ENCODE peak calls at places on chromosome 5, in five cellular contexts. One of them, this sample, is unnamed.

GRCh38 chr5:173468821-173469251 is 140.6 kb upstream of the STC2 start:
- DNase-seq in sigmoid colon: no peak
- DNase-seq in WTC11: no peak
- DNase-seq in GM12865: no peak
- DNase-seq in uterus: no peak
- DNase-seq in this sample: no peak

GRCh38 chr5:174572591-174572990 is 151.8 kb upstream of the MSX2 start:
- DNase-seq in sigmoid colon: no peak
- DNase-seq in WTC11: no peak
- DNase-seq in GM12865: no peak
- DNase-seq in uterus: no peak
- DNase-seq in this sample: no peak

GRCh38 chr5:115267617-115268016 is 4.9 kb upstream of the PGGT1B start:
- DNase-seq in sigmoid colon: no peak
- DNase-seq in WTC11: no peak
- DNase-seq in uterus: no peak
- DNase-seq in GM12865: no peak
- DNase-seq in this sample: no peak

GRCh38 chr5:101838329-101838964 is 457.6 kb downstream of the SLCO4C1 start:
- DNase-seq in WTC11: no peak
- DNase-seq in uterus: no peak
- DNase-seq in GM12865: no peak
- DNase-seq in sigmoid colon: no peak
- DNase-seq in this sample: no peak

GRCh38 chr5:34598177-34598794 is 57.8 kb upstream of the RAI14 start:
- DNase-seq in WTC11: no peak
- DNase-seq in GM12865: no peak
- DNase-seq in uterus: peak
- DNase-seq in sigmoid colon: no peak
- DNase-seq in this sample: no peak

GRCh38 chr5:151384106-151384505 is 36.7 kb upstream of the SLC36A2 start:
- DNase-seq in uterus: no peak
- DNase-seq in WTC11: no peak
- DNase-seq in sigmoid colon: no peak
- DNase-seq in GM12865: no peak
- DNase-seq in this sample: no peak

GRCh38 chr5:95626701-95627100 is 6.8 kb downstream of the GPR150 start:
- DNase-seq in GM12865: no peak
- DNase-seq in WTC11: no peak
- DNase-seq in sigmoid colon: no peak
- DNase-seq in uterus: no peak
- DNase-seq in this sample: no peak

GRCh38 chr5:128538249-128539037 is 398 bp upstream of the FBN2 start:
- DNase-seq in sigmoid colon: peak
- DNase-seq in uterus: peak
- DNase-seq in GM12865: no peak
- DNase-seq in WTC11: peak
- DNase-seq in this sample: no peak

GRCh38 chr5:68194405-68194804 is 21.2 kb upstream of the PIK3R1 start:
- DNase-seq in GM12865: no peak
- DNase-seq in WTC11: no peak
- DNase-seq in sigmoid colon: no peak
- DNase-seq in uterus: no peak
- DNase-seq in this sample: no peak

GRCh38 chr5:144485540-144485939 is 314.9 kb downstream of the KCTD16 start:
- DNase-seq in sigmoid colon: no peak
- DNase-seq in WTC11: no peak
- DNase-seq in uterus: no peak
- DNase-seq in GM12865: no peak
- DNase-seq in this sample: no peak

GRCh38 chr5:116075117-116075910 is 9.5 kb upstream of the COMMD10 start:
- DNase-seq in GM12865: no peak
- DNase-seq in uterus: no peak
- DNase-seq in sigmoid colon: no peak
- DNase-seq in WTC11: no peak
- DNase-seq in this sample: no peak

GRCh38 chr5:115440782-115441451 is 103.7 kb downstream of the FEM1C start:
- DNase-seq in uterus: no peak
- DNase-seq in GM12865: no peak
- DNase-seq in sigmoid colon: no peak
- DNase-seq in WTC11: no peak
- DNase-seq in this sample: no peak

GRCh38 chr5:157108961-157109360 is at the start of gene HAVCR2:
- DNase-seq in uterus: no peak
- DNase-seq in GM12865: peak
- DNase-seq in WTC11: no peak
- DNase-seq in sigmoid colon: no peak
- DNase-seq in this sample: no peak

GRCh38 chr5:16554110-16554509 is 62.7 kb downstream of the RETREG1 start:
- DNase-seq in uterus: no peak
- DNase-seq in WTC11: no peak
- DNase-seq in sigmoid colon: no peak
- DNase-seq in GM12865: no peak
- DNase-seq in this sample: no peak
- TF ChIP-seq CTCF in uterus: no peak
- TF ChIP-seq CTCF in WTC11: no peak
- TF ChIP-seq CTCF in sigmoid colon: no peak
- TF ChIP-seq CTCF in GM12865: no peak
- TF ChIP-seq CTCF in this sample: no peak

GRCh38 chr5:39951070-39951469 is 526.3 kb upstream of the DAB2 start:
- DNase-seq in uterus: no peak
- DNase-seq in GM12865: no peak
- DNase-seq in sigmoid colon: no peak
- DNase-seq in WTC11: no peak
- DNase-seq in this sample: no peak

GRCh38 chr5:39947657-39948056 is 522.9 kb upstream of the DAB2 start:
- DNase-seq in uterus: no peak
- DNase-seq in GM12865: no peak
- DNase-seq in WTC11: no peak
- DNase-seq in sigmoid colon: no peak
- DNase-seq in this sample: no peak

GRCh38 chr5:39943811-39944210 is 519.0 kb upstream of the DAB2 start:
- DNase-seq in WTC11: no peak
- DNase-seq in sigmoid colon: no peak
- DNase-seq in GM12865: no peak
- DNase-seq in uterus: no peak
- DNase-seq in this sample: no peak

GRCh38 chr5:39948867-39949468 is 524.2 kb upstream of the DAB2 start:
- DNase-seq in WTC11: peak
- DNase-seq in GM12865: peak
- DNase-seq in uterus: no peak
- DNase-seq in sigmoid colon: peak
- DNase-seq in this sample: peak
- TF ChIP-seq CTCF in WTC11: peak
- TF ChIP-seq CTCF in GM12865: peak
- TF ChIP-seq CTCF in uterus: peak
- TF ChIP-seq CTCF in sigmoid colon: peak
- TF ChIP-seq CTCF in this sample: no peak

DNA sequence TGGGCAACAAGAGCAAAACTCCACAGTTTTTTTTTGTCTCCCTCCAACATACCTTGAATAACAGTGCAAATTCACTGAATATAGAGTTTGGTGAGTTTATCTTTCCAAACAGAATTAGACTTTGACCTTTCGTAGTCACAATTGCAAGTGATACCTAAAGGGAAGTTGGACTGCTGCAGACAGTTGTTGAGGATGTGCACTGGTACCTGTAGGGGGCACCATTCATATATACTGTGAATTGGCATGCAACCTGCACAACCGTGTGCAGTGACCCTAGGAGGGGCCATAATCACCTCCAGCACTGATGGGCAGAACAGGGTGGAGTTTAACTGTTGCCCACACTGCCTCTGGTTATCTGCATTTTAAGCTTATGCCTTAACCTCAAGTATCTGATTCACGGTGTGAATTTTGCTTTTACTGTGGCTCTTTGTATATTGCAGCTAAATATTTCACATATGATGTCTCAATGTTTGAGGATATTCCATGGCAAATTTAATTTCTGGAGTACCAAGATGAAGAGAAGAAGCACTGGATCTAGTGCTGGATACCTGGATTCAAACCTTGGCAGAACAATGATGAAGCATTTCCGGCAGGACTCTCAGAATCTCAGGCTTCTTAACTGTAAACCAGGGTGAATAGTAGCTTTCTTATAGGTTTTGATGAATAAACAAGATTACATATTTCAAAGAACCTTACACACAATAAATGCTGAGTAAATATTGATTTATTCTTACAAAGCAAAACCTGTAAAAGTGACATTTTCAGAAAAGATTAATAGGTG is 144.4 kb downstream of the ACTBL2 start:
- DNase-seq in GM12865: peak
- DNase-seq in uterus: no peak
- DNase-seq in WTC11: peak
- DNase-seq in sigmoid colon: no peak
- DNase-seq in this sample: no peak
- TF ChIP-seq CTCF in GM12865: peak
- TF ChIP-seq CTCF in uterus: no peak
- TF ChIP-seq CTCF in WTC11: peak
- TF ChIP-seq CTCF in sigmoid colon: no peak
- TF ChIP-seq CTCF in this sample: no peak

DNA sequence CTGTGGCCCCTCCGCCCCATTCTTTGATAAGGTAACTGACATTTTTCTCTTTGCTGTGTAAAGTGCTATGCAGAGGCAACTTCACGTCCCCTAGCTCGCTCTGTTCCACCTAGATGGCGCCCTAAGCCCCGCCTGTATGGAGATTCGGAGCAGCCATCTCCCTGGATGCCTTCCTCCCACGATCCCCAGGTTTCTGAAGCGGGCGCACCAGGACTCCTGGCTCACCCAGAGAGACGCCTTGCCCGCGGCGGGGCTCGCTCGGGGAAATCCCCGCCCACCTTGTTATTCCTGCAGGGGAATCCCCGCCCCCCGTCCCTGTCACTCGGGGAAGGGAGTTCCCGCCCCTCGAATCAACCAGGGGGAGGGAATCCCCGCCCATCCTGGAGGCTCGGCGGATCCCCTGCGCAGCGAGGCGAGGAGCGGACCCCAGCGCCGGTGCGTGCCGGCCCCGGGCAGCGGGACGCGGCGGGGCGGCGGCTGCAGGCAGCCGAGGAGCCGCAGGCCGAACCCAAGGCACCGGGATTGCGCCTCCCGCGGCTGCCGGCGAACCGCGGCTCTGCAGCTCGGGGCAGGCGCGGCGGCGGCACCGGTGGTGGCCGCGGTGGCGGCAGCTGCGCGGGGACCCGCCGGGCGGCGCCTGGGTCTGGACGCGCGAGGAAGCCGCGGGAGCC is at the start of gene PDZD2:
- DNase-seq in uterus: peak
- DNase-seq in GM12865: peak
- DNase-seq in sigmoid colon: peak
- DNase-seq in WTC11: peak
- DNase-seq in this sample: peak
- TF ChIP-seq CTCF in uterus: peak
- TF ChIP-seq CTCF in GM12865: peak
- TF ChIP-seq CTCF in sigmoid colon: no peak
- TF ChIP-seq CTCF in WTC11: no peak
- TF ChIP-seq CTCF in this sample: no peak

DNA sequence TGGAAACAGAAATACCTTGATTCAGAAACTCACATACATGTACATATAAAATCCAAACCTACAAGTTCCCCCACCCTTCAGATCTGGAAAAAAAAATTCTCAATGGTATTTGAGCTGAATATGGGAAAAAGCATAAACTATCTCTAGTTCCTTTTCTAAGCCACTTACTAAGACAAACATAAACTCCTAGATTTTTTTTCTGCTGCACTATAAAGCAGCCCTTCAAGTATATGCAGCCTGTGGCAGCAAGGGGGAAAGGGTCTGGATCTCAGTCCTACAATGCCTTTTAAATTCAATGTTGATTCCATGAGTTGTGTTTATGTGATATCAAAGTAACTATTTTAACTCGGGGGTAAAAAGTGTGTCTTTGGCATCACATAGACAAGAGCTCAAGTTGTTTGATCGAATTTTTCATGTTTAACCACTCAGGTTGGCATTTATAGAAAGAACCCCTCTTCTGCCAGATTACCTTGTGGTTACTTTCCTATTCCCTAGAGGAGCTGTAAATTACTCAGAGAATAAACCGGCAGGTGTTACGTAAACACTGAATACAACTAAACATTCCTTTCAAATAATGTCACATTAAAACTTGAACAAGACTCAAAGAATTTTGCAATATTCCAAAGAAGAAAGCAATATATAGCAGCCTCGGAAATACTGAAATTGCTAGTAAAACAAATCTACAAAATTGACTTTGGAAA is 91.8 kb upstream of the FER start:
- DNase-seq in WTC11: no peak
- DNase-seq in GM12865: no peak
- DNase-seq in uterus: no peak
- DNase-seq in sigmoid colon: no peak
- DNase-seq in this sample: no peak
- TF ChIP-seq CTCF in WTC11: no peak
- TF ChIP-seq CTCF in GM12865: no peak
- TF ChIP-seq CTCF in uterus: no peak
- TF ChIP-seq CTCF in sigmoid colon: no peak
- TF ChIP-seq CTCF in this sample: no peak

GRCh38 chr5:117318528-117318927 is 743.9 kb upstream of the SEMA6A start:
- DNase-seq in GM12865: peak
- DNase-seq in sigmoid colon: no peak
- DNase-seq in uterus: no peak
- DNase-seq in WTC11: peak
- DNase-seq in this sample: no peak
- TF ChIP-seq CTCF in GM12865: no peak
- TF ChIP-seq CTCF in sigmoid colon: no peak
- TF ChIP-seq CTCF in uterus: no peak
- TF ChIP-seq CTCF in WTC11: peak
- TF ChIP-seq CTCF in this sample: no peak

DNA sequence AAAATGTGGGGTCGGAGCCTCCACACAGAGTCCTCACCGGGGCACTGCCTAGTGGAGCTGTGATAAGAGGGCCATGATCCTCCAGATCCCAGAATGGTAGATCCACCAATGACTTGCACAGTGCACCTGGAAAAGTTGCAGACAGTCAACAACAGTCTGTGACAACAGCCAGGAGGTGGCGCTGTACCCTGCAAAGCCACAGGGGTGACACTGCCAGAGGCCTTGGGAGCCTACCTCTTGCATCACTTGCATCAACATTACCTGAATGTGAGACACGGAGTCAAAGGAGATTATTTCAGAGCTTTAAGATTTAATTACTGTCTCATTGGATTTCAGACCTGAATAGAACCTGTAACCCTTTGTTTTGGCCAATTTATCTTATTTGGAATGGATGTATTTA is 614.1 kb upstream of the CDH9 start:
- DNase-seq in GM12865: no peak
- DNase-seq in WTC11: no peak
- DNase-seq in sigmoid colon: no peak
- DNase-seq in uterus: no peak
- DNase-seq in this sample: no peak
- TF ChIP-seq CTCF in GM12865: no peak
- TF ChIP-seq CTCF in WTC11: no peak
- TF ChIP-seq CTCF in sigmoid colon: no peak
- TF ChIP-seq CTCF in uterus: no peak
- TF ChIP-seq CTCF in this sample: no peak

This sample was measured in omental fat pad.